ENCODE peak calls at places on chromosomes 1 and 21, in five cellular contexts. Z is AG09309, X is fibroblast of pulmonary artery, T is fibroblast of lung, S is pancreas. C is an unnamed sample.

GRCh38 chr1:8382051-8382505 is 64.2 kb downstream of the SLC45A1 start:
- DNase-seq in Z (no peak), X (peak), T (no peak), S (no peak), C (no peak)

GRCh38 chr1:8120693-8121260 is 94.7 kb upstream of the ERRFI1 start:
- DNase-seq in Z (no peak), X (peak), T (no peak), S (no peak), C (peak)

GRCh38 chr1:24743404-24744211 is 1.6 kb upstream of the CLIC4 start:
- DNase-seq in Z (no peak), X (peak), T (peak), S (no peak), C (peak)

GRCh38 chr1:35544976-35545375 is 12.2 kb downstream of the KIAA0319L start:
- DNase-seq in Z (no peak), X (peak), T (peak), S (no peak), C (no peak)

GRCh38 chr1:218636548-218636947 is 291.4 kb downstream of the TGFB2 start:
- DNase-seq in Z (no peak), X (peak), T (no peak), S (no peak), C (no peak)

GRCh38 chr1:31771891-31772668 is 7.9 kb upstream of the ADGRB2 start:
- DNase-seq in Z (no peak), X (no peak), T (no peak), S (no peak), C (peak)

GRCh38 chr1:231550448-231550781 is 21.9 kb downstream of the TSNAX start:
- DNase-seq in Z (no peak), X (peak), T (no peak), S (no peak), C (peak)

GRCh38 chr1:33435096-33435820 is 4.4 kb upstream of the PHC2 start:
- DNase-seq in Z (no peak), X (peak), T (peak), S (no peak), C (peak)

GRCh38 chr1:78355646-78356045 is 135.1 kb upstream of the PTGFR start:
- DNase-seq in Z (no peak), X (peak), T (peak), S (no peak), C (no peak)

GRCh38 chr1:86441581-86441980 is 17.6 kb downstream of the CLCA2 start:
- DNase-seq in Z (no peak), X (no peak), T (no peak), S (no peak), C (no peak)

GRCh38 chr1:56527548-56528302 is 51.6 kb downstream of the PLPP3 start:
- DNase-seq in Z (no peak), X (no peak), T (peak), S (no peak), C (no peak)

GRCh38 chr1:234090212-234091064 is 186.0 kb downstream of the SLC35F3 start:
- DNase-seq in Z (no peak), X (no peak), T (no peak), S (no peak), C (peak)

GRCh38 chr1:153220606-153221303 is 3.4 kb downstream of the PRR9 start:
- DNase-seq in Z (no peak), X (no peak), T (no peak), S (no peak), C (no peak)

GRCh38 chr1:174999926-175000696 is at the start of gene CACYBP:
- DNase-seq in Z (no peak), X (peak), T (no peak), S (no peak), C (peak)

GRCh38 chr1:100699744-100700143 is 19.8 kb upstream of the VCAM1 start:
- DNase-seq in Z (no peak), X (peak), T (peak), S (no peak), C (peak)

GRCh38 chr21:46131721-46132651 is 23.4 kb downstream of the FTCD start:
- DNase-seq in Z (no peak), X (no peak), T (no peak), S (no peak), C (no peak)

GRCh38 chr1:76073471-76073870 is 1.1 kb upstream of the ST6GALNAC3 start:
- DNase-seq in Z (peak), X (peak), T (peak), S (no peak), C (no peak)

GRCh38 chr1:25208561-25209222 is 23.6 kb downstream of the SYF2 start:
- DNase-seq in Z (no peak), X (no peak), T (no peak), S (no peak), C (no peak)

GRCh38 chr1:228011721-228012311 is 5.0 kb downstream of the WNT3A start:
- DNase-seq in Z (no peak), X (no peak), T (no peak), S (no peak), C (peak)

GRCh38 chr1:112444269-112444668 is 48.3 kb downstream of the CTTNBP2NL start:
- DNase-seq in Z (no peak), X (peak), T (peak), S (no peak), C (peak)

GRCh38 chr1:193741228-193741627 is 554.8 kb upstream of the B3GALT2 start:
- DNase-seq in Z (no peak), X (no peak), T (no peak), S (no peak), C (no peak)

GRCh38 chr1:185534806-185535205 is 199.4 kb upstream of the HMCN1 start:
- DNase-seq in Z (no peak), X (no peak), T (no peak), S (peak), C (peak)

GRCh38 chr1:36115200-36115669 is 9.8 kb downstream of the COL8A2 start:
- DNase-seq in Z (peak), X (peak), T (peak), S (no peak), C (no peak)

GRCh38 chr21:44989538-44989888 is 49.7 kb downstream of the SLX9 start:
- DNase-seq in Z (no peak), X (peak), T (peak), S (no peak), C (no peak)

GRCh38 chr1:3545363-3546047 is 65.8 kb downstream of the MEGF6 start:
- DNase-seq in Z (no peak), X (no peak), T (peak), S (no peak), C (no peak)

GRCh38 chr1:56686171-56686570 is 41.1 kb downstream of the PRKAA2 start:
- DNase-seq in Z (no peak), X (peak), T (peak), S (no peak), C (peak)

GRCh38 chr21:45766055-45766454 is 122.5 kb downstream of the PCBP3 start:
- DNase-seq in Z (no peak), X (no peak), T (no peak), S (no peak), C (no peak)

GRCh38 chr1:24283326-24284155 is 35.6 kb upstream of the GRHL3 start:
- DNase-seq in Z (no peak), X (peak), T (peak), S (no peak), C (peak)

GRCh38 chr1:109801791-109802135 is 38.0 kb upstream of the EPS8L3 start:
- DNase-seq in Z (no peak), X (no peak), T (no peak), S (no peak), C (no peak)
- H3K4me3 ChIP-seq in Z (no peak), X (no peak), T (no peak), S (no peak), C (no peak)

GRCh38 chr1:12151465-12151864 is 15.3 kb upstream of the TNFRSF1B start:
- DNase-seq in Z (no peak), X (no peak), T (no peak), S (no peak), C (no peak)

GRCh38 chr1:12152106-12152891 is 14.5 kb upstream of the TNFRSF1B start:
- DNase-seq in Z (no peak), X (no peak), T (no peak), S (no peak), C (no peak)

GRCh38 chr1:12149791-12150175 is 17.0 kb upstream of the TNFRSF1B start:
- DNase-seq in Z (no peak), X (no peak), T (no peak), S (no peak), C (no peak)

GRCh38 chr1:12148958-12149790 is 17.6 kb upstream of the TNFRSF1B start:
- DNase-seq in Z (no peak), X (no peak), T (peak), S (no peak), C (no peak)

GRCh38 chr1:12150456-12151200 is 16.2 kb upstream of the TNFRSF1B start:
- DNase-seq in Z (no peak), X (no peak), T (no peak), S (no peak), C (no peak)
- H3K4me3 ChIP-seq in Z (no peak), X (no peak), T (no peak), S (no peak), C (no peak)

GRCh38 chr1:119674835-119675289 is 26.8 kb upstream of the ZNF697 start:
- DNase-seq in Z (peak), X (peak), T (peak), S (peak), C (peak)
- H3K4me3 ChIP-seq in Z (no peak), X (no peak), T (peak), S (peak), C (no peak)

GRCh38 chr1:45306319-45306718 is 20.4 kb upstream of the HPDL start:
- DNase-seq in Z (peak), X (no peak), T (no peak), S (no peak), C (peak)
- H3K4me3 ChIP-seq in Z (no peak), X (no peak), T (no peak), S (no peak), C (no peak)

DNA sequence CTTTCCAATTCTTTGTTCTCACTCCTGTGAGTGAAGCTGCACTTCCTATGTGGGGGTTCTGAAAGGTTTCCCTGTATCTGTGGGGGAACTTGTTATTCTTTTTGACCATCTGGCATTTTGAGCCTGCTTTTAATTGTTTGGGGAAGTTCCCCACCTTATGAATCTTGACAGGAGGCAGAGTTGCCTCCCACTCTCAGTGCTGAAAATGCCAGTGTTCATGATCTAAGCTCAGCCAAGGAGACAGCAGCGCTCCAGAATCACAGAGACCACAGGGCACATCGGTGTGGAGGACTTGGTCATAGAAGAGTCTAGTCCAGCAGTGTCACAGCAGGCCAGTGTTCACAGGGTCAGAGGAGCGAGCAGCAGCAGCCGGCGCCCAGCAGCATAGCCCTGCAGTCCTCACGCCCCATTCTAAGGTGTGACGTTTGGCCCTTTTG is 63.8 kb upstream of the PRDX6 start:
- DNase-seq in Z (no peak), X (no peak), T (no peak), S (no peak), C (no peak)
- H3K4me3 ChIP-seq in Z (no peak), X (no peak), T (no peak), S (no peak), C (no peak)

DNA sequence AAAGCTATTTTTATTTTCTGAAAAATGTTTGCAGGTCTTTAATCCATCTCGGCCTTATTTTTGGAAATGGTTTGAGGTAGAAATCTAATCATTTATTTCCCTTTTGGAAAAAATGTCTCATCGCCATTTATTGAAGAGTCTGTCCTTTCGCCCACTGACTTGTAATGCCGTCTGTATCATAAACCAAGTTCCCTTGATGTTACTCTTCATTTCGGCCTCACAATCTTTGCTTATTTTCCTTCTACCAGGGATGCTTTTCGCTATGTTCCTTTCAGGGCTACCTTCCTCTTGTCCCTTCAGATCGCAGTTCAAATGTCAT is 422 bp upstream of the RLF start:
- DNase-seq in Z (no peak), X (no peak), T (no peak), S (no peak), C (no peak)
- H3K4me3 ChIP-seq in Z (peak), X (peak), T (peak), S (peak), C (peak)

DNA sequence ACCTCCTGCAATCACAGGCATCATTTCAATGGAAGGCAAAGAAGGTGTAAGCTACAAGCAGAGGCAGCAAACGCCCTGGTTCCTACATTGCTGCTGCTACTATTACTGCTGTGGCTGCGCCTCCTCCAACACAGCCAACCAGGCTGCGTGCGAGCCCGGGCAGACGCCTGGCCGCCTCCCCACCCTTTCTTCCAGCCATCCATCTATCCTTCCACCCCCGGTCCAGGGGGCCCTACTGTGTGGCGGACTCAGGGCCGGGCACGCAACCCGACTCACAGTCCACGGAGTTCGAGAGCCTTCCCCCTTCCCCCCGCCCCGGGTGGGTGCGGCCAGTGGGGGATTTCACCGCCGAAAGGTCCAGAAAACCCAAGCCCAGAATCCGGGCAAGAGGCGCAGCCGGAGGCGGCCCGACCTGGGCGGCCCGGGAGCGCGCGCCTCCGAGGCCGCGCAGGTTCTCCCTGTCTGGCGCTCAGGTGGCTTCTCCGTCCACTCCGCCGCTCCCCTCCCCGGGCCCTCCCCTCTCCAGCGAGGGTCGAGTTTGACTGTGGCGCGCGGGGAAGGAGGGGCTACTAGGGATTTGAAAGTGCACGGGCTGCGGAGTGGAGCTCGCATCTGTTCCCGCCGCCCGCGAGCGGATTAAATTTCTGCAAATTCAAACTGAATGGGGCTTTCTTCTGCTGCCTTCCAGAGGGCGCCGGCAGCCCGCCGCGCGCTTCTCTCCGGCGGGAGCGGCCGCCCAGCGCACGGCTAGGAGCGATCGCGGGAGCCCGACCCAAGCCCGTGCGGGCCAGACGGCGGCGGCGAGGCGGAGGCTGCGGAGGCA is at the start of gene HUNK:
- DNase-seq in Z (no peak), X (peak), T (peak), S (peak), C (no peak)
- H3K4me3 ChIP-seq in Z (peak), X (peak), T (peak), S (peak), C (peak)

DNA sequence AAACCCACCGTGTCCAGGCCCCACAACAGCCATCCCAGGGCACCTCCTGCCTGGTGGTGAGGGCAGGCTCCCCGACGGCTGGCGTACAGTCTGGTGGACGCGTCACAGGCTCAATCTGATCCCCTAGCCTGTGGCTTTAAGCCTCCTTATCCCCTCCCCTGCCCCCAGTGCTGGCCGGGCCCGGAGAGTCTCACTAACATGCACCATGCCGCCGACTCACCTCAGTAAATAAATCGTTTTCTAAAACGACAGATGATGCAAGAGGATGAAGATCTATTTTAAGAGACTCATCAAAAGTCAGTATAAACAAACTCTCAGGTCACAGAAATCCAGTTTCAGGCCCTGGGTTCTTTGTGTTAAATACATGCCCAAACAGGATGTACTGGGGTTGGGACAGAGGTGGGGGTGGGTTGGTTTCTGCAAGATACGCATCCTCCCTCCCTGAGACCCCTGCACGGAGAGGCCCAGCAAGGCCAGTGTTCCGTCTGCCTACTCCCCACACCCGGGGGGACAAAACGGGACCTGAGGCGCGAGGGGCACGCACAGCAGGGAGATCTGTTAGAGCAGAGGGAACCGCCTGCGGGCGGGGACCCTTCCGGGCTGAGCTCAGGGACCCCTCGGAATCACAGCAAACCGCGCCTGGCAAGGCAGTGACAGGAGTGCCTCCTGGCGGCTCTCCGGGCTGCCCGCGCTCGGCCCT is 3.1 kb downstream of the PANK4 start:
- DNase-seq in Z (no peak), X (no peak), T (no peak), S (no peak), C (peak)
- H3K4me3 ChIP-seq in Z (no peak), X (no peak), T (no peak), S (no peak), C (no peak)

C was measured in bronchial epithelial cell.